ENCODE peak calls at places on chromosomes 4 and X, in four cellular contexts. N is neuronal stem cell, V is aorta, F is endodermal cell. J is an unnamed sample. For H3K4me1, the result is how much of the 10 kb centered on the place peaks cover.

GRCh38 chr4:56686537-56687231 is 5.6 kb upstream of the HOPX start:
- DNase-seq in N (no peak), V (no peak), F (no peak), J (no peak)

GRCh38 chr4:6608758-6609414 is 31.6 kb upstream of the MRFAP1 start:
- DNase-seq in N (peak), V (no peak), F (peak), J (no peak)

GRCh38 chr4:98638661-98639060 is 19.8 kb downstream of the TSPAN5 start:
- DNase-seq in N (no peak), V (no peak), F (no peak), J (no peak)

GRCh38 chr4:147550626-147551250 is 66.5 kb upstream of the TMEM184C start:
- DNase-seq in N (no peak), V (no peak), F (no peak), J (no peak)

GRCh38 chrX:9561199-9561598 is 96.3 kb downstream of the TBL1X start:
- DNase-seq in N (no peak), V (no peak), F (no peak), J (no peak)

GRCh38 chr4:40254961-40255721 is 58.3 kb downstream of the RHOH start:
- DNase-seq in N (no peak), V (no peak), F (no peak), J (no peak)

GRCh38 chr4:101102114-101102752 is 245.1 kb downstream of the PPP3CA start:
- DNase-seq in N (no peak), V (peak), F (no peak), J (no peak)

GRCh38 chr4:47215759-47216158 is 184.4 kb downstream of the GABRB1 start:
- DNase-seq in N (no peak), V (no peak), F (no peak), J (no peak)

GRCh38 chr4:151665442-151666127 is 95.2 kb downstream of the GATB start:
- DNase-seq in N (no peak), V (no peak), F (peak), J (no peak)

GRCh38 chrX:118872102-118872566 is 48.5 kb downstream of the ZCCHC12 start:
- DNase-seq in N (no peak), V (no peak), F (no peak), J (no peak)

GRCh38 chr4:23903859-23904438 is 14.1 kb upstream of the PPARGC1A start:
- DNase-seq in N (no peak), V (no peak), F (no peak), J (no peak)

GRCh38 chr4:23904639-23905061 is 14.8 kb upstream of the PPARGC1A start:
- DNase-seq in N (no peak), V (no peak), F (no peak), J (no peak)

GRCh38 chr4:81786770-81787169 is 315.1 kb upstream of the RASGEF1B start:
- DNase-seq in N (no peak), V (no peak), F (no peak), J (no peak)

GRCh38 chr4:176238819-176239218 is 30.2 kb downstream of the ASB5 start:
- DNase-seq in N (no peak), V (no peak), F (no peak), J (no peak)

GRCh38 chr4:83062748-83063147 is 27.8 kb downstream of the COPS4 start:
- DNase-seq in N (no peak), V (no peak), F (no peak), J (no peak)

GRCh38 chr4:76430519-76431388 is 4.3 kb upstream of the SHROOM3 start:
- DNase-seq in N (peak), V (no peak), F (peak), J (no peak)

GRCh38 chr4:147289181-147289580 is 191.7 kb upstream of the EDNRA start:
- DNase-seq in N (no peak), V (no peak), F (no peak), J (no peak)

GRCh38 chrX:119605739-119606507 is at the start of gene NKRF:
- DNase-seq in N (peak), V (peak), F (peak), J (peak)

GRCh38 chr4:146957252-146957651 is 11.6 kb upstream of the TTC29 start:
- DNase-seq in N (no peak), V (no peak), F (no peak), J (no peak)

GRCh38 chr4:152509595-152510209 is 26.2 kb downstream of the FBXW7 start:
- DNase-seq in N (no peak), V (no peak), F (no peak), J (no peak)

GRCh38 chr4:111011458-111011857 is 388.6 kb upstream of the PITX2 start:
- DNase-seq in N (no peak), V (no peak), F (peak), J (peak)

GRCh38 chr4:183429489-183429888 is 14.9 kb upstream of the CDKN2AIP start:
- DNase-seq in N (no peak), V (no peak), F (no peak), J (no peak)

GRCh38 chr4:185730849-185731608 is 81.0 kb downstream of the SORBS2 start:
- DNase-seq in N (no peak), V (no peak), F (no peak), J (no peak)

GRCh38 chr4:169791527-169792156 is 33.9 kb upstream of the HPF1 start:
- DNase-seq in N (peak), V (peak), F (peak), J (no peak)

GRCh38 chr4:159273126-159273438 is 170.2 kb downstream of the RAPGEF2 start:
- DNase-seq in N (no peak), V (no peak), F (no peak), J (no peak)

GRCh38 chrX:73447311-73447794 is 500 bp downstream of the CDX4 start:
- DNase-seq in N (peak), V (peak), F (peak), J (no peak)

GRCh38 chr4:122300776-122301175 is 78.0 kb upstream of the ADAD1 start:
- DNase-seq in N (no peak), V (no peak), F (no peak), J (no peak)

GRCh38 chr4:44583393-44583792 is 68.0 kb downstream of the YIPF7 start:
- DNase-seq in N (no peak), V (no peak), F (peak), J (no peak)

GRCh38 chrX:68727696-68728095 is 80.2 kb downstream of the STARD8 start:
- DNase-seq in N (no peak), V (no peak), F (no peak), J (peak)

GRCh38 chr4:134544303-134544761 is 342.7 kb upstream of the PABPC4L start:
- DNase-seq in N (no peak), V (no peak), F (no peak), J (no peak)

GRCh38 chr4:89319756-89320155 is 12.2 kb upstream of the GPRIN3 start:
- DNase-seq in N (no peak), V (no peak), F (no peak), J (no peak)

GRCh38 chr4:101958547-101958946 is 168.0 kb downstream of the BANK1 start:
- DNase-seq in N (no peak), V (no peak), F (no peak), J (no peak)

GRCh38 chr4:183106839-183107238 is 7.8 kb downstream of the WWC2 start:
- DNase-seq in N (no peak), V (no peak), F (no peak), J (no peak)

GRCh38 chrX:22109442-22109841 is 77.3 kb downstream of the PHEX start:
- DNase-seq in N (no peak), V (no peak), F (no peak), J (no peak)

GRCh38 chr4:15182600-15183222 is 180.4 kb downstream of the CPEB2 start:
- DNase-seq in N (no peak), V (no peak), F (no peak), J (no peak)

GRCh38 chr4:80081566-80081965 is 8.5 kb upstream of the ANTXR2 start:
- DNase-seq in N (no peak), V (no peak), F (no peak), J (no peak)

DNA sequence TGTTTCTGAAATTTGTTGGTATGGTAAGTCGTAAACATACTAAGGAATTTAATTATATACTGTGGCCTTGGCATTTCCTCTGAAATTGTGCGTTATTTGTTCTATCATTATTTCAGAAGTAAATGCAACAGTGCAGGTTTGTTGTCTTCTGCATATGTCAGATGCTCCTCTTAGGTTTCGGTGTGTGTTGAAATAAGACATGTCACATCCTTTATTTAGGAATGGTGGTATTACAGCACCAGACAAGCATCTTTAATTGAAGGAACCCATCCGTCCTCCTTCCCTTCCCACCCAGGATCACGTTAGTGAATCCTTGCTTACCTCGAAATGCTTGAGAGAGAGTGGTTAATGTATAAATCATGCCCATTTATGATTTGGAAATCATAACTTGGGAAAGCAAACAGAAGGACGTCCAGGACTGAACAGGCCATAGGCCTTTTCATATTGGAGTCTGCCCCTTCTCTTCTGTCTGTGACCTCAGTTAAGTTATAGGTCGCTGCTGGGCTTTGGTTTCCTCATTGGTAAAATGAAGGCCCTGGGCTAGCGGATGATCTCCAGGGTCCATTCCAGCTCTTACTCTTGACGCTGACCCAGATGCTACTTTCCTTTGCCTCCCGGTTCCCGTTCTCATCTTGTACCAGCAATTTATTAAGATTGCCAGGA is 134.1 kb downstream of the KLHL8 start:
- DNase-seq in N (no peak), V (no peak), F (no peak), J (no peak)
- H3K4me1 ChIP-seq in N (under half), V (under half), F (under half), J (under half)

DNA sequence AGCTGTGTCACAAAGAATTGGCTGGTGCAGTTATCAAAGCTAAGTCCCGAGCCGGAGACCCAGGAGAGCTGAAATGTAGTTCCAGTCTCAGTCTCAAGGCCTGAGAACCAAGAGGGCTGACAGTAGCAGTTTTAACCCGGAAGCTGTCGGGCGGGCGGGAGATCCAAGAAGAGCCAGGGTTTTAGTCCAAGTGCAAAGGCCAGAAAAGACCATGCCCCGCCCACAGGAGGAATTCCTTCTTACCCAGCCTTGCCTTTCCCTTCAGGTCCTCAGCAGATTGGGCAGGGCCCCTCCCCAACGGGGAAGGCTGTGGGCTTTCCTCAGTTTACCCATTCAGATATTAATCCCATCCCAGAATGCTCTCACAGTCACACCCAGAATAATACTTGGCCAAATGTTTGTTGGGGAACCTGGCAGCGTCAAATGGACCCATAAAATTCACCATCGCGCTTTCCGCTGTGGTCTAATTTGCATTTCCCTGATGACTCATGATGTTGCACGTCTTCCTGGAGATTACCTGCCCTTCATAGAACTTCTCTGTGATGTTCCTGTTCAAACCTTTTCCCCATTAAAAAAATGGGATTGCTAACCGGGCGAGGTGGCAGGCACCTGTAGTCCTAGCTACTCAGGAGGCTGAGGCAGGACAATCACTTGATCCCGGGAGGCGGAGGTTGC is 16.2 kb downstream of the MAEA start:
- DNase-seq in N (no peak), V (no peak), F (peak), J (no peak)
- H3K27ac ChIP-seq in N (no peak), V (no peak), F (no peak), J (no peak)

GRCh38 chrX:40146471-40147398 is 49.0 kb upstream of the BCOR start:
- DNase-seq in N (no peak), V (no peak), F (peak), J (peak)

GRCh38 chrX:40148189-40148438 is 50.4 kb upstream of the BCOR start:
- DNase-seq in N (no peak), V (no peak), F (no peak), J (no peak)

GRCh38 chrX:40145670-40146470 is 48.1 kb upstream of the BCOR start:
- DNase-seq in N (no peak), V (no peak), F (peak), J (no peak)

GRCh38 chrX:40148439-40149285 is 50.9 kb upstream of the BCOR start:
- DNase-seq in N (no peak), V (no peak), F (peak), J (no peak)

GRCh38 chrX:40147399-40148188 is 49.8 kb upstream of the BCOR start:
- DNase-seq in N (no peak), V (no peak), F (peak), J (no peak)
- H3K4me1 ChIP-seq in N (under half), V (under half), F (under half), J (half or more)

GRCh38 chrX:49187028-49187394 is 838 bp upstream of the PRICKLE3 start:
- DNase-seq in N (no peak), V (no peak), F (peak), J (no peak)
- H3K27ac ChIP-seq in N (no peak), V (no peak), F (no peak), J (no peak)

GRCh38 chr4:3115637-3116300 is 41.3 kb downstream of the HTT start:
- DNase-seq in N (no peak), V (no peak), F (no peak), J (no peak)
- H3K4me1 ChIP-seq in N (under half), V (under half), F (under half), J (under half)

GRCh38 chr4:25061602-25062001 is 30.9 kb upstream of the LGI2 start:
- DNase-seq in N (no peak), V (no peak), F (no peak), J (no peak)
- H3K27ac ChIP-seq in N (no peak), V (no peak), F (no peak), J (no peak)

GRCh38 chr4:143083811-143084472 is 100.8 kb upstream of the USP38 start:
- DNase-seq in N (no peak), V (no peak), F (no peak), J (no peak)
- H3K4me1 ChIP-seq in N (under half), V (under half), F (under half), J (under half)

GRCh38 chr4:26885912-26886274 is 25.3 kb downstream of the STIM2 start:
- DNase-seq in N (no peak), V (no peak), F (no peak), J (no peak)

GRCh38 chr4:26887809-26888208 is 27.2 kb downstream of the STIM2 start:
- DNase-seq in N (no peak), V (no peak), F (no peak), J (no peak)

GRCh38 chr4:26887143-26887542 is 26.5 kb downstream of the STIM2 start:
- DNase-seq in N (no peak), V (no peak), F (no peak), J (no peak)

GRCh38 chr4:26879805-26880204 is 19.2 kb downstream of the STIM2 start:
- DNase-seq in N (no peak), V (no peak), F (no peak), J (no peak)

GRCh38 chr4:26884486-26884988 is 23.9 kb downstream of the STIM2 start:
- DNase-seq in N (no peak), V (no peak), F (no peak), J (no peak)
- H3K27ac ChIP-seq in N (no peak), V (no peak), F (no peak), J (no peak)

GRCh38 chr4:140684314-140684713 is 71.9 kb downstream of the TBC1D9 start:
- DNase-seq in N (no peak), V (no peak), F (no peak), J (no peak)
- H3K4me1 ChIP-seq in N (under half), V (under half), F (under half), J (under half)

GRCh38 chrX:49102221-49102620 is 21.3 kb downstream of the GPKOW start:
- DNase-seq in N (no peak), V (no peak), F (no peak), J (no peak)

GRCh38 chrX:49106296-49106695 is 17.2 kb downstream of the GPKOW start:
- DNase-seq in N (no peak), V (no peak), F (no peak), J (no peak)

GRCh38 chrX:49100704-49101628 is 21.3 kb upstream of the WDR45 start:
- DNase-seq in N (peak), V (peak), F (peak), J (peak)

GRCh38 chrX:49103637-49104036 is 19.9 kb downstream of the GPKOW start:
- DNase-seq in N (no peak), V (no peak), F (no peak), J (no peak)

DNA sequence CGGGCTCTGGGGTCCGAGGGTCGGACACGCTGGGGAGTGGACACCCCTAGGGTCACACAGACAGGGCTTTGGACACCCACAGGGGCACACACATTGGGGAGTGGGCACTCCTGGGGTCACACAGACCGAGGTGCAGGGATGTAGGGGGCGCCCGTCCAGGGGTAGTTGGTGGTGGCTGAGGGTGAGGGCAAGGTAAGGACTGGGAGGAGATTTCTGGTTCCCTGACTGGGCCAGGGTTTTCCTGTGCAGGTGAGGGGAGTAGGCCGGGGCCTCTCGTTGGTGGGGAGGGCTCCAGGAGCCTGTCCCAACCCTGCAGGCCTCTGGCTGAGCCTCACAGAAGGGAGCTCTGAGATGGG is 21.9 kb upstream of the WDR45 start:
- DNase-seq in N (no peak), V (no peak), F (peak), J (no peak)
- H3K27ac ChIP-seq in N (no peak), V (peak), F (no peak), J (peak)